ENCODE peak calls at places on chromosomes 13 and 19, in five cellular contexts. T, E, U, O and H are unnamed samples.

GRCh38 chr13:60090579-60090978 is 73.1 kb downstream of the DIAPH3 start:
- DNase-seq in T (no peak), E (no peak), U (peak), O (no peak), H (no peak)

GRCh38 chr13:102367836-102368235 is 34.0 kb downstream of the FGF14 start:
- DNase-seq in T (no peak), E (no peak), U (no peak), O (no peak), H (no peak)

GRCh38 chr13:100514788-100515409 is 73.7 kb downstream of the GGACT start:
- DNase-seq in T (peak), E (peak), U (peak), O (no peak), H (peak)

GRCh38 chr13:77518266-77518665 is 17.2 kb upstream of the SCEL start:
- DNase-seq in T (no peak), E (no peak), U (no peak), O (no peak), H (no peak)

GRCh38 chr13:33787051-33787591 is 30.8 kb upstream of the RFC3 start:
- DNase-seq in T (no peak), E (no peak), U (peak), O (no peak), H (no peak)

GRCh38 chr19:47497073-47497766 is 13.2 kb upstream of the KPTN start:
- DNase-seq in T (no peak), E (no peak), U (no peak), O (no peak), H (peak)

GRCh38 chr19:39372047-39372802 is 18.7 kb downstream of the PAF1 start:
- DNase-seq in T (peak), E (peak), U (peak), O (peak), H (no peak)

GRCh38 chr13:98493035-98493401 is 83.9 kb downstream of the STK24 start:
- DNase-seq in T (no peak), E (no peak), U (peak), O (no peak), H (no peak)

GRCh38 chr19:54916822-54917221 is 10.9 kb downstream of the NCR1 start:
- DNase-seq in T (no peak), E (no peak), U (no peak), O (no peak), H (no peak)

GRCh38 chr13:98298599-98298998 is 121.5 kb upstream of the RNF113B start:
- DNase-seq in T (no peak), E (no peak), U (no peak), O (no peak), H (no peak)

GRCh38 chr13:113045214-113046007 is 60.2 kb upstream of the F7 start:
- DNase-seq in T (no peak), E (no peak), U (no peak), O (no peak), H (no peak)

GRCh38 chr13:47433461-47434005 is 536.7 kb upstream of the HTR2A start:
- DNase-seq in T (no peak), E (no peak), U (no peak), O (no peak), H (no peak)

GRCh38 chr13:37127706-37128241 is 22.3 kb upstream of the CSNK1A1L start:
- DNase-seq in T (no peak), E (no peak), U (peak), O (peak), H (peak)

GRCh38 chr19:33797821-33798633 is 1.4 kb downstream of the KCTD15 start:
- DNase-seq in T (peak), E (peak), U (peak), O (no peak), H (peak)

GRCh38 chr13:103289661-103290060 is 223.4 kb upstream of the SLC10A2 start:
- DNase-seq in T (no peak), E (no peak), U (no peak), O (no peak), H (no peak)

GRCh38 chr19:38701455-38702063 is 42.7 kb downstream of the CAPN12 start:
- DNase-seq in T (no peak), E (no peak), U (peak), O (no peak), H (no peak)

GRCh38 chr19:11995174-11995573 is 30.3 kb downstream of the ZNF763 start:
- DNase-seq in T (no peak), E (no peak), U (no peak), O (no peak), H (no peak)

GRCh38 chr13:114027046-114027760 is 53.3 kb upstream of the C13orf46 start:
- DNase-seq in T (no peak), E (peak), U (peak), O (no peak), H (no peak)

GRCh38 chr13:29849071-29849541 is 1.3 kb downstream of the UBL3 start:
- DNase-seq in T (peak), E (no peak), U (peak), O (no peak), H (no peak)

GRCh38 chr19:45087531-45087930 is 5.4 kb upstream of the PPP1R37 start:
- DNase-seq in T (no peak), E (no peak), U (no peak), O (no peak), H (no peak)

GRCh38 chr13:20616059-20616797 is 49.3 kb downstream of the IFT88 start:
- DNase-seq in T (no peak), E (no peak), U (peak), O (peak), H (no peak)

GRCh38 chr19:42254083-42254849 is 662 bp downstream of the ERF start:
- DNase-seq in T (peak), E (peak), U (no peak), O (no peak), H (peak)

GRCh38 chr19:45793178-45793564 is 526 bp upstream of the DMWD start:
- DNase-seq in T (no peak), E (no peak), U (no peak), O (no peak), H (no peak)

GRCh38 chr13:48600374-48601364 is 53.1 kb upstream of the CYSLTR2 start:
- DNase-seq in T (no peak), E (no peak), U (peak), O (no peak), H (no peak)

GRCh38 chr19:10895920-10896319 is 24.6 kb downstream of the CARM1 start:
- DNase-seq in T (no peak), E (no peak), U (no peak), O (no peak), H (no peak)
- TF ChIP-seq CTCF in T (no peak), E (peak), U (peak), O (no peak), H (no peak)

GRCh38 chr13:106550570-106551135 is 15.2 kb upstream of the EFNB2 start:
- DNase-seq in T (no peak), E (no peak), U (no peak), O (no peak), H (no peak)
- TF ChIP-seq CTCF in T (no peak), E (no peak), U (no peak), O (no peak), H (no peak)

GRCh38 chr19:32652893-32653625 is 21.9 kb downstream of the ANKRD27 start:
- DNase-seq in T (peak), E (peak), U (peak), O (no peak), H (peak)

GRCh38 chr19:32649751-32650150 is 25.2 kb downstream of the ANKRD27 start:
- DNase-seq in T (no peak), E (peak), U (no peak), O (no peak), H (no peak)

GRCh38 chr19:32650671-32651070 is 24.3 kb downstream of the ANKRD27 start:
- DNase-seq in T (no peak), E (no peak), U (no peak), O (no peak), H (no peak)

GRCh38 chr19:32653626-32653968 is 21.4 kb downstream of the ANKRD27 start:
- DNase-seq in T (no peak), E (no peak), U (no peak), O (no peak), H (no peak)

GRCh38 chr19:32651729-32652140 is 23.2 kb downstream of the ANKRD27 start:
- DNase-seq in T (no peak), E (no peak), U (no peak), O (no peak), H (no peak)
- TF ChIP-seq CTCF in T (no peak), E (no peak), U (no peak), O (no peak), H (no peak)

GRCh38 chr19:1568320-1569019 is at the start of gene MEX3D:
- DNase-seq in T (peak), E (peak), U (peak), O (no peak), H (peak)
- TF ChIP-seq CTCF in T (no peak), E (no peak), U (no peak), O (no peak), H (no peak)

DNA sequence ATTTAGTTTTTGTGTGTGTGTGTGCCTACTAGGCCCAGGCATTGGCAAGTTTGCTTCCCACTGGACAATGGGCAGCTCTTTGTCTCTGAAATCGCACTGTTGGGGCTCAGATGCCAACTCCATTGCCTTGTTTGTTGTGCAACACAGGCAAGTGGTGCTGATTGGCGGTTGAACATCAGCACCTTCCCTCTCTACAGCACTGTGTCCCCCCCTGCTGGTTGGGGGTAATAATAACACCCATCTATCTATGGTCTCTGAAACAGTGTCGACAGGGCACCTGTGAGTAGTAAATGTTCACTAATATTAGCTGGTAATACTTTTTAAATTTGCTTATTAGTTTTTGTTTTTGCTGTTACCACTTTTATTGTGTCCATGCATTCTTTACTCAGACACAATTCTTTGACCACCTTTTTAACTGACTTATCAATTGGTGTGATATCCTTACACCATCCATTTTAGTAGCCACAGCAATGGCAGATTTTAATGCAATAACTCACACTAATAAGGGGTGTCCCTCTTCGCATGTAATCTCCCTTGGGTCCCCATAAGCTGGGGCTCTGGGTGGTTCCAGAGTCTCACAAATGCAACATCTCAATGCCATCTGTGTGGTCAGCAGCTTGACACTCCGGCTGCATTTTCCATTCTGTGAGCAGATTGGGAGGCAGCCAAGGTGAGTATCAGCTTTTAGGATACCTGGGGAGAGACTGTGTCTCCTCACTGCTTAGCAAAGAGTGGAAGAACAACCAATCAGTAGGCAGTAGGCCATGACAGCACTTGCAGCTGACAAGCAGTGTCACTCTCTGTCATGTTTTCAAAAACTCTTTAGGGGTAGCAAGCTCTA is 47.7 kb upstream of the UQCRFS1 start:
- DNase-seq in T (no peak), E (peak), U (peak), O (no peak), H (no peak)
- TF ChIP-seq CTCF in T (no peak), E (peak), U (peak), O (peak), H (no peak)

GRCh38 chr13:72341904-72342303 is 385.5 kb downstream of the MZT1 start:
- DNase-seq in T (no peak), E (no peak), U (no peak), O (no peak), H (no peak)
- TF ChIP-seq CTCF in T (no peak), E (no peak), U (no peak), O (no peak), H (no peak)

DNA sequence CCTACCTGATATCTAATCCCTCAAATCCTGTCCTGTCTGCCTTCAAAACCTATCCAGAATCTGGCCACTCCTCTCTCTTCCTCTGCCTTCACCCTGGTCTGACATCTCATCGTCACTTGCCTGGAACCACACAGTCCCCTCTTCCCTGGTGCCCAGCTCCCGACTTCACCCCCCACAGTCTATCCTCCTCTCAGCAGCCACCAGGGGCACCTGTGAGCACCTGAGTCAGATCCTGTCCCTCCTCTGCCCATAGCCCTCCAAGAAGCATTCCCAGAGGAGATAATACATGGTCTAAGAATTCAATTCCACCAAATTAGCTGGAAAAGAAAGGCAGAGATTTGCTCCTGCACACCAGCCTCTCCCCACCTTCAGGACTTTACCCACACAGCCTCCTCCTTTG is 48.9 kb downstream of the ZNRF4 start:
- DNase-seq in T (no peak), E (no peak), U (no peak), O (no peak), H (no peak)
- TF ChIP-seq CTCF in T (no peak), E (no peak), U (no peak), O (no peak), H (no peak)

GRCh38 chr13:31909889-31910551 is 121.6 kb upstream of the FRY start:
- DNase-seq in T (peak), E (no peak), U (peak), O (no peak), H (peak)

GRCh38 chr13:31914843-31915242 is 116.7 kb upstream of the FRY start:
- DNase-seq in T (no peak), E (no peak), U (no peak), O (no peak), H (no peak)

GRCh38 chr13:31912641-31913401 is 118.8 kb upstream of the FRY start:
- DNase-seq in T (no peak), E (no peak), U (peak), O (no peak), H (no peak)

GRCh38 chr13:31910633-31911032 is 120.9 kb upstream of the FRY start:
- DNase-seq in T (no peak), E (no peak), U (no peak), O (no peak), H (no peak)

GRCh38 chr13:31913459-31913858 is 118.1 kb upstream of the FRY start:
- DNase-seq in T (no peak), E (no peak), U (peak), O (no peak), H (no peak)
- TF ChIP-seq CTCF in T (no peak), E (no peak), U (peak), O (no peak), H (no peak)

DNA sequence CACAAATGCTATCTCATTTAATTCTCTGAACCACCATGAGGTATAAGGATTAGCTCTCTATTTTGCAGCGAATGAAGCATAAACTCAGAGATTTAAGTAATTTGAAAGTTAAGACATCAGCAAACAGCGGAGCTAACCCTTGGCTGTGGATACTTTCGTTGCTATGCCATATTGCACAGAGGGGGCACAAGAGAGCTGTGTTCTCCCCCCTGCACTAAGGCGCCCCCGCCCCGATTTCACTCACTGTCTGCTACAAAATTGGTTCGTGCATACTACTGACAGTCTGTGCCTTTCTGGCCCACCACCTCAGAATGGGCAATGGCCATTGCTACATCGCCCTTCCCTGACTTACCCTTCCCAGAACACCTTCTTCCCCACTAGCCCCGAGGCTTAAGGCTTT is 105.7 kb upstream of the OBI1 start:
- DNase-seq in T (no peak), E (no peak), U (no peak), O (no peak), H (no peak)
- TF ChIP-seq CTCF in T (no peak), E (no peak), U (no peak), O (no peak), H (no peak)